ENCODE peak calls at places on chromosome 20, in five cellular contexts. X is right lobe of liver, K is kidney, F is ovary, N is cardiac muscle cell. Z is an unnamed sample.

GRCh38 chr20:54112221-54112884 is 42.0 kb upstream of the BCAS1 start:
- DNase-seq in K (no peak), F (no peak), X (peak), N (peak), Z (no peak)

GRCh38 chr20:49887828-49888340 is 27.4 kb downstream of the SPATA2 start:
- DNase-seq in K (no peak), N (no peak), X (no peak), F (no peak), Z (no peak)

GRCh38 chr20:58515240-58516212 is at the start of gene APCDD1L:
- DNase-seq in K (no peak), X (no peak), N (peak), F (no peak), Z (no peak)

GRCh38 chr20:38150595-38151170 is 14.4 kb downstream of the TGM2 start:
- DNase-seq in K (peak), N (no peak), X (peak), F (no peak), Z (no peak)

GRCh38 chr20:53940883-53941546 is 129.4 kb downstream of the BCAS1 start:
- DNase-seq in N (peak), F (peak), X (peak), K (no peak), Z (no peak)

GRCh38 chr20:61436674-61437279 is 184.7 kb downstream of the CDH4 start:
- DNase-seq in K (peak), X (no peak), F (no peak), N (peak), Z (no peak)

GRCh38 chr20:36521526-36521925 is 19.8 kb upstream of the MYL9 start:
- DNase-seq in X (no peak), K (no peak), F (no peak), N (no peak), Z (no peak)

GRCh38 chr20:50744143-50744792 is 12.9 kb downstream of the PARD6B start:
- DNase-seq in F (peak), K (peak), N (peak), X (peak), Z (peak)

GRCh38 chr20:58818585-58819285 is 32.0 kb downstream of the GNAS-AS1 start:
- DNase-seq in N (peak), X (no peak), F (no peak), K (no peak), Z (no peak)

GRCh38 chr20:50136822-50137599 is 16.5 kb downstream of the PEDS1 start:
- DNase-seq in N (no peak), X (no peak), K (no peak), F (no peak), Z (no peak)

GRCh38 chr20:54221383-54221782 is 13.5 kb downstream of the PFDN4 start:
- DNase-seq in N (no peak), K (no peak), X (no peak), F (no peak), Z (no peak)

GRCh38 chr20:44287272-44288097 is 23.5 kb downstream of the FITM2 start:
- DNase-seq in K (no peak), X (no peak), F (no peak), N (peak), Z (no peak)

GRCh38 chr20:22768779-22769178 is 184.4 kb upstream of the FOXA2 start:
- DNase-seq in F (no peak), X (no peak), K (no peak), N (peak), Z (no peak)

GRCh38 chr20:45752747-45753146 is 30.6 kb downstream of the SPINT4 start:
- DNase-seq in X (no peak), N (no peak), F (no peak), K (no peak), Z (no peak)

GRCh38 chr20:63501818-63502670 is 3.2 kb upstream of the EEF1A2 start:
- DNase-seq in N (no peak), K (peak), F (no peak), X (no peak), Z (peak)

GRCh38 chr20:22411568-22412450 is 172.6 kb downstream of the FOXA2 start:
- DNase-seq in K (no peak), N (peak), X (peak), F (no peak), Z (no peak)

GRCh38 chr20:4957939-4958362 is 43.4 kb downstream of the SLC23A2 start:
- DNase-seq in K (no peak), X (no peak), F (no peak), N (peak), Z (no peak)

GRCh38 chr20:13022401-13023170 is 13.8 kb downstream of the SPTLC3 start:
- DNase-seq in F (no peak), N (peak), K (no peak), X (no peak), Z (no peak)

GRCh38 chr20:13274311-13274965 is 53.4 kb downstream of the ISM1 start:
- DNase-seq in F (no peak), K (no peak), N (no peak), X (no peak), Z (no peak)

GRCh38 chr20:47878601-47879004 is 93.3 kb upstream of the SULF2 start:
- DNase-seq in N (peak), F (no peak), X (no peak), K (no peak), Z (no peak)

GRCh38 chr20:59441306-59441705 is 140.9 kb downstream of the EDN3 start:
- DNase-seq in F (no peak), X (no peak), K (no peak), N (no peak), Z (no peak)

GRCh38 chr20:41135187-41135887 is 2.0 kb upstream of the PLCG1 start:
- DNase-seq in K (no peak), X (peak), N (peak), F (no peak), Z (peak)

GRCh38 chr20:46283426-46283825 is 24.9 kb downstream of the CDH22 start:
- DNase-seq in F (no peak), N (no peak), K (no peak), X (no peak), Z (no peak)

GRCh38 chr20:59835448-59836395 is 97.7 kb downstream of the SYCP2 start:
- DNase-seq in F (peak), K (peak), N (peak), X (no peak), Z (peak)

GRCh38 chr20:7996898-7997297 is 22.7 kb downstream of the TMX4 start:
- DNase-seq in X (no peak), K (no peak), N (no peak), F (no peak), Z (no peak)

GRCh38 chr20:59805786-59806577 is 127.5 kb downstream of the SYCP2 start:
- DNase-seq in N (no peak), X (no peak), F (no peak), K (no peak), Z (peak)

GRCh38 chr20:5550738-5551529 is 199.3 kb upstream of the SHLD1 start:
- DNase-seq in N (no peak), X (no peak), F (no peak), K (no peak), Z (peak)

GRCh38 chr20:35991142-35991771 is 22.9 kb downstream of the CNBD2 start:
- DNase-seq in N (peak), F (no peak), K (no peak), X (no peak), Z (peak)

GRCh38 chr20:44074252-44075151 is 112.5 kb downstream of the JPH2 start:
- DNase-seq in F (peak), K (peak), X (no peak), N (peak), Z (peak)

GRCh38 chr20:9093203-9093962 is 24.5 kb downstream of the PLCB4 start:
- DNase-seq in N (no peak), X (no peak), F (no peak), K (no peak), Z (no peak)

GRCh38 chr20:50321797-50322480 is 131.3 kb downstream of the CEBPB start:
- DNase-seq in F (peak), X (no peak), N (peak), K (peak), Z (peak)

GRCh38 chr20:45419188-45420091 is 3.5 kb downstream of the PIGT start:
- DNase-seq in X (peak), K (no peak), N (peak), F (no peak), Z (no peak)

GRCh38 chr20:17505664-17506517 is 25.3 kb downstream of the BFSP1 start:
- DNase-seq in K (peak), N (peak), F (peak), X (no peak), Z (no peak)
- H3K27ac ChIP-seq in K (no peak), N (no peak), F (no peak), X (no peak), Z (no peak)

GRCh38 chr20:25128649-25129048 is 46.7 kb upstream of the VSX1 start:
- DNase-seq in K (no peak), X (no peak), N (no peak), F (no peak), Z (no peak)
- H3K27ac ChIP-seq in K (no peak), X (no peak), N (no peak), F (no peak), Z (no peak)

GRCh38 chr20:15637971-15638754 is 935.1 kb downstream of the KIF16B start:
- DNase-seq in X (no peak), F (no peak), N (no peak), K (no peak), Z (no peak)
- H3K27ac ChIP-seq in X (no peak), F (no peak), N (no peak), K (no peak), Z (no peak)

GRCh38 chr20:2798814-2799213 is 1.6 kb downstream of the CPXM1 start:
- DNase-seq in N (peak), X (no peak), F (no peak), K (no peak), Z (peak)
- H3K27ac ChIP-seq in N (no peak), X (no peak), F (no peak), K (no peak), Z (no peak)

GRCh38 chr20:3847419-3847940 is 846 bp downstream of the MAVS start:
- DNase-seq in N (no peak), F (no peak), K (no peak), X (no peak), Z (no peak)

GRCh38 chr20:3846740-3847418 is at the start of gene MAVS:
- DNase-seq in X (peak), F (peak), N (peak), K (peak), Z (peak)

GRCh38 chr20:3848565-3848964 is 1.9 kb downstream of the MAVS start:
- DNase-seq in N (no peak), F (no peak), X (no peak), K (no peak), Z (no peak)

GRCh38 chr20:3843490-3843889 is 3.1 kb upstream of the MAVS start:
- DNase-seq in N (peak), F (no peak), K (no peak), X (no peak), Z (no peak)

GRCh38 chr20:3846378-3846739 is 275 bp upstream of the MAVS start:
- DNase-seq in N (no peak), X (no peak), K (no peak), F (peak), Z (no peak)
- H3K27ac ChIP-seq in N (peak), X (peak), K (peak), F (peak), Z (peak)